ENCODE peak calls at places on chromosomes 5 and 9, in eight cellular contexts. One of them, this sample, is unnamed.

GRCh38 chr5:96855041-96855872 is 21.0 kb upstream of the ERAP2 start:
- DNase-seq in testis: no peak
- DNase-seq in T follicular helper cell: no peak
- DNase-seq in IMR-90: peak
- DNase-seq in NCI-H2029 treated with DMSO at 0.1 percent for 48 hours: no peak
- DNase-seq in iris pigment epithelial cell: peak
- DNase-seq in HEK293T: no peak
- DNase-seq in frontal cortex: no peak
- DNase-seq in this sample: no peak

GRCh38 chr9:90830977-90831376 is 29.4 kb downstream of the SYK start:
- DNase-seq in NCI-H2029 treated with DMSO at 0.1 percent for 48 hours: peak
- DNase-seq in HEK293T: no peak
- DNase-seq in IMR-90: no peak
- DNase-seq in testis: no peak
- DNase-seq in T follicular helper cell: no peak
- DNase-seq in iris pigment epithelial cell: no peak
- DNase-seq in frontal cortex: no peak
- DNase-seq in this sample: no peak

GRCh38 chr9:129307227-129307970 is 129.3 kb upstream of the IER5L start:
- DNase-seq in iris pigment epithelial cell: no peak
- DNase-seq in HEK293T: no peak
- DNase-seq in T follicular helper cell: no peak
- DNase-seq in frontal cortex: no peak
- DNase-seq in testis: peak
- DNase-seq in IMR-90: no peak
- DNase-seq in NCI-H2029 treated with DMSO at 0.1 percent for 48 hours: no peak
- DNase-seq in this sample: no peak

GRCh38 chr9:132094314-132094791 is 14.7 kb upstream of the MED27 start:
- DNase-seq in HEK293T: no peak
- DNase-seq in IMR-90: peak
- DNase-seq in iris pigment epithelial cell: peak
- DNase-seq in testis: no peak
- DNase-seq in T follicular helper cell: no peak
- DNase-seq in NCI-H2029 treated with DMSO at 0.1 percent for 48 hours: no peak
- DNase-seq in frontal cortex: no peak
- DNase-seq in this sample: no peak

GRCh38 chr9:21931428-21931827 is 62.8 kb downstream of the CDKN2A start:
- DNase-seq in HEK293T: no peak
- DNase-seq in frontal cortex: no peak
- DNase-seq in NCI-H2029 treated with DMSO at 0.1 percent for 48 hours: no peak
- DNase-seq in iris pigment epithelial cell: peak
- DNase-seq in T follicular helper cell: no peak
- DNase-seq in IMR-90: peak
- DNase-seq in testis: no peak
- DNase-seq in this sample: no peak

GRCh38 chr9:77810637-77811119 is 162.6 kb upstream of the GNA14 start:
- DNase-seq in testis: no peak
- DNase-seq in T follicular helper cell: no peak
- DNase-seq in IMR-90: no peak
- DNase-seq in NCI-H2029 treated with DMSO at 0.1 percent for 48 hours: no peak
- DNase-seq in HEK293T: no peak
- DNase-seq in iris pigment epithelial cell: no peak
- DNase-seq in frontal cortex: no peak
- DNase-seq in this sample: no peak

GRCh38 chr5:157828949-157829639 is 29.9 kb downstream of the CLINT1 start:
- DNase-seq in testis: no peak
- DNase-seq in HEK293T: peak
- DNase-seq in IMR-90: no peak
- DNase-seq in frontal cortex: no peak
- DNase-seq in iris pigment epithelial cell: peak
- DNase-seq in NCI-H2029 treated with DMSO at 0.1 percent for 48 hours: no peak
- DNase-seq in T follicular helper cell: no peak
- DNase-seq in this sample: no peak

GRCh38 chr5:55104036-55104767 is 1.8 kb downstream of the GZMA start:
- DNase-seq in IMR-90: no peak
- DNase-seq in T follicular helper cell: no peak
- DNase-seq in NCI-H2029 treated with DMSO at 0.1 percent for 48 hours: no peak
- DNase-seq in frontal cortex: no peak
- DNase-seq in testis: no peak
- DNase-seq in HEK293T: no peak
- DNase-seq in iris pigment epithelial cell: no peak
- DNase-seq in this sample: no peak

GRCh38 chr5:84265739-84266464 is 118.8 kb downstream of the EDIL3 start:
- DNase-seq in testis: no peak
- DNase-seq in T follicular helper cell: no peak
- DNase-seq in NCI-H2029 treated with DMSO at 0.1 percent for 48 hours: no peak
- DNase-seq in HEK293T: no peak
- DNase-seq in iris pigment epithelial cell: no peak
- DNase-seq in IMR-90: no peak
- DNase-seq in frontal cortex: no peak
- DNase-seq in this sample: no peak

GRCh38 chr9:77284616-77285015 is 107.3 kb downstream of the VPS13A start:
- DNase-seq in T follicular helper cell: no peak
- DNase-seq in iris pigment epithelial cell: no peak
- DNase-seq in testis: no peak
- DNase-seq in NCI-H2029 treated with DMSO at 0.1 percent for 48 hours: no peak
- DNase-seq in frontal cortex: no peak
- DNase-seq in HEK293T: no peak
- DNase-seq in IMR-90: no peak
- DNase-seq in this sample: no peak

GRCh38 chr5:120684749-120685415 is 220.8 kb downstream of the PRR16 start:
- DNase-seq in iris pigment epithelial cell: peak
- DNase-seq in T follicular helper cell: no peak
- DNase-seq in frontal cortex: no peak
- DNase-seq in NCI-H2029 treated with DMSO at 0.1 percent for 48 hours: no peak
- DNase-seq in IMR-90: peak
- DNase-seq in HEK293T: peak
- DNase-seq in testis: no peak
- DNase-seq in this sample: peak

This sample was measured in BE2C.